ENCODE peak calls at places on chromosomes 3 and 15, in six cellular contexts. Q, K, V, Z, I and X are unnamed samples.

GRCh38 chr3:145842302-145842897 is 318.6 kb downstream of the PLOD2 start:
- DNase-seq in K (no peak), Q (no peak), V (no peak), Z (no peak), I (no peak), X (no peak)

GRCh38 chr3:52779011-52779410 is 1.6 kb downstream of the ITIH1 start:
- DNase-seq in Q (no peak), K (no peak), Z (peak; percentile 9), I (no peak), V (no peak), X (no peak)

GRCh38 chr3:48696156-48696555 is 10.4 kb upstream of the NCKIPSD start:
- DNase-seq in Z (no peak), V (no peak), Q (no peak), K (no peak), I (no peak), X (no peak)

GRCh38 chr3:38627956-38628355 is 21.5 kb downstream of the SCN5A start:
- DNase-seq in Q (no peak), V (no peak), Z (peak; percentile 23), K (no peak), I (no peak), X (no peak)

GRCh38 chr15:65289261-65289854 is 2.7 kb upstream of the PARP16 start:
- DNase-seq in V (no peak), Q (no peak), K (no peak), Z (no peak), I (no peak), X (no peak)

GRCh38 chr15:40372966-40373365 is 9.6 kb upstream of the KNSTRN start:
- DNase-seq in V (no peak), K (no peak), I (no peak), Z (no peak), Q (no peak), X (no peak)

GRCh38 chr3:50316657-50317242 is 5.8 kb downstream of the HYAL2 start:
- DNase-seq in Z (peak; percentile 63), Q (peak; percentile 95), V (no peak), I (peak; percentile 87), K (peak; percentile 42), X (peak; percentile 14)

GRCh38 chr15:67064607-67065530 is 533 bp upstream of the SMAD3 start:
- DNase-seq in I (no peak), Z (peak; percentile 55), Q (peak; percentile 61), K (no peak), V (no peak), X (no peak)

GRCh38 chr15:78840661-78841060 is 29.4 kb upstream of the ADAMTS7 start:
- DNase-seq in V (no peak), Z (no peak), I (no peak), K (no peak), Q (no peak), X (no peak)

GRCh38 chr3:100129944-100130343 is 15.6 kb upstream of the FILIP1L start:
- DNase-seq in V (no peak), Q (no peak), Z (no peak), I (no peak), K (no peak), X (no peak)

GRCh38 chr3:73727117-73727802 is 102.5 kb upstream of the PDZRN3 start:
- DNase-seq in Z (no peak), I (no peak), Q (no peak), V (no peak), K (no peak), X (no peak)

GRCh38 chr15:70274255-70274654 is 176.5 kb upstream of the TLE3 start:
- DNase-seq in K (no peak), Z (no peak), Q (no peak), V (no peak), I (no peak), X (no peak)

GRCh38 chr3:139173372-139174108 is 128.8 kb upstream of the PRR23C start:
- DNase-seq in V (no peak), I (no peak), Q (no peak), K (no peak), Z (no peak), X (no peak)

GRCh38 chr3:72665701-72666443 is 182.4 kb downstream of the SHQ1 start:
- DNase-seq in Q (peak; percentile 48), Z (peak; percentile 69), K (no peak), I (no peak), V (no peak), X (peak; percentile 46)

GRCh38 chr3:186099178-186099577 is 9.7 kb downstream of the ETV5 start:
- DNase-seq in V (no peak), Q (peak; percentile 53), Z (no peak), K (no peak), I (no peak), X (no peak)

GRCh38 chr15:69439623-69440022 is 13.0 kb upstream of the RPLP1 start:
- DNase-seq in V (no peak), I (no peak), Q (no peak), K (no peak), Z (no peak), X (no peak)

GRCh38 chr3:183106635-183107034 is 7.3 kb upstream of the MCCC1 start:
- DNase-seq in Q (no peak), V (no peak), K (no peak), I (no peak), Z (no peak), X (no peak)

GRCh38 chr15:95302206-95302605 is 1028.3 kb upstream of the NR2F2 start:
- DNase-seq in Q (no peak), Z (no peak), V (no peak), K (no peak), I (no peak), X (no peak)

GRCh38 chr3:195154111-195154791 is 116.7 kb downstream of the XXYLT1 start:
- DNase-seq in I (no peak), Q (no peak), Z (no peak), K (no peak), V (no peak), X (no peak)

GRCh38 chr3:45473841-45474240 is 85.5 kb downstream of the LARS2 start:
- DNase-seq in I (no peak), V (no peak), K (no peak), Q (no peak), Z (no peak), X (no peak)

GRCh38 chr3:174253940-174254339 is 605.2 kb upstream of the NAALADL2 start:
- DNase-seq in Q (no peak), Z (no peak), I (no peak), V (no peak), K (no peak), X (no peak)

GRCh38 chr3:15796771-15797599 is 794 bp downstream of the ANKRD28 start:
- DNase-seq in I (peak; percentile 54), Q (no peak), K (no peak), Z (no peak), V (no peak), X (no peak)

GRCh38 chr3:176172430-176172954 is 1024.8 kb downstream of the TBL1XR1 start:
- DNase-seq in Z (no peak), I (no peak), K (no peak), Q (no peak), V (no peak), X (no peak)

GRCh38 chr3:42014443-42014945 is 52.6 kb upstream of the ULK4 start:
- DNase-seq in K (no peak), I (no peak), Z (no peak), V (no peak), Q (no peak), X (no peak)